ENCODE peak calls at places on chromosome X, in five cellular contexts. E, O, N, I and J are unnamed samples.

GRCh38 chrX:106401965-106402559 is 209.7 kb upstream of the RADX start:
- DNase-seq in N (no peak), O (no peak), E (no peak), I (no peak), J (no peak)

GRCh38 chrX:17160971-17161370 is 214.0 kb upstream of the NHS start:
- DNase-seq in E (no peak), I (no peak), O (no peak), N (no peak), J (no peak)

GRCh38 chrX:46554942-46555341 is 9.7 kb upstream of the ZNF674 start:
- DNase-seq in E (no peak), O (no peak), I (no peak), N (no peak), J (no peak)

GRCh38 chrX:46587158-46587557 is 13.6 kb downstream of the CHST7 start:
- DNase-seq in N (no peak), I (no peak), O (no peak), E (no peak), J (no peak)

GRCh38 chrX:150298841-150299551 is 64.1 kb upstream of the MAMLD1 start:
- DNase-seq in O (no peak), N (no peak), E (no peak), I (no peak), J (no peak)

GRCh38 chrX:38916801-38917200 is 115.5 kb downstream of the MID1IP1 start:
- DNase-seq in N (no peak), O (no peak), E (no peak), I (no peak), J (no peak)

GRCh38 chrX:427812-428725 is 41.4 kb upstream of the PPP2R3B start:
- DNase-seq in N (peak), O (peak), I (no peak), E (no peak), J (no peak)

GRCh38 chrX:105882581-105883275 is 60.4 kb downstream of the NRK start:
- DNase-seq in E (no peak), O (no peak), I (no peak), N (no peak), J (no peak)

GRCh38 chrX:110204986-110205385 is 112.9 kb downstream of the AMMECR1 start:
- DNase-seq in O (no peak), E (no peak), I (no peak), N (no peak), J (no peak)

GRCh38 chrX:112694811-112695210 is 15.1 kb upstream of the LHFPL1 start:
- DNase-seq in E (no peak), O (no peak), I (no peak), N (no peak), J (no peak)

GRCh38 chrX:40449956-40450701 is 130.6 kb upstream of the ATP6AP2 start:
- DNase-seq in O (no peak), I (no peak), E (no peak), N (no peak), J (no peak)

GRCh38 chrX:118773782-118774181 is 46.4 kb downstream of the IL13RA1 start:
- DNase-seq in N (no peak), O (no peak), I (no peak), E (no peak), J (peak)

GRCh38 chrX:155070038-155070437 is 898 bp downstream of the CMC4 start:
- DNase-seq in I (no peak), O (no peak), E (no peak), N (no peak), J (no peak)

GRCh38 chrX:14095702-14096101 is 66.0 kb upstream of the GEMIN8 start:
- DNase-seq in O (peak), E (no peak), N (peak), I (no peak), J (peak)

GRCh38 chrX:30582664-30583063 is 5.1 kb upstream of the TASL start:
- DNase-seq in O (no peak), N (no peak), I (no peak), E (no peak), J (no peak)

GRCh38 chrX:130566028-130566683 is 164.4 kb downstream of the RBMX2 start:
- DNase-seq in E (no peak), I (no peak), N (no peak), O (no peak), J (no peak)